ENCODE peak calls at places on chromosomes 3 and 15, in ten cellular contexts. O is fibroblast of mammary gland, K is heart right ventricle, T is cardiac muscle cell, D is RWPE1, H is foreskin fibroblast, F is CD14-positive monocyte, L is hepatocyte, Y is AG04450, G is neural progenitor cell. R is an unnamed sample.

GRCh38 chr15:56537881-56538280 is 72.9 kb upstream of the MNS1 start:
- DNase-seq in L (no peak), O (peak), T (peak), G (no peak), Y (no peak), D (no peak), F (no peak), H (no peak), K (no peak), R (peak)

GRCh38 chr3:70822777-70823176 is 510.3 kb upstream of the MDFIC2 start:
- DNase-seq in T (no peak), D (no peak), K (no peak), Y (no peak), F (no peak), O (no peak), H (no peak), G (no peak), L (no peak), R (no peak)

GRCh38 chr3:129558772-129559564 is 16.0 kb downstream of the H1-8 start:
- DNase-seq in O (peak), D (no peak), F (no peak), Y (peak), T (peak), G (no peak), K (no peak), L (peak), H (peak), R (no peak)

GRCh38 chr3:143037867-143038266 is 36.5 kb downstream of the U2SURP start:
- DNase-seq in D (no peak), O (peak), L (no peak), F (no peak), T (no peak), K (no peak), G (no peak), Y (no peak), H (no peak), R (no peak)

GRCh38 chr15:101010781-101011180 is 91.6 kb downstream of the LRRK1 start:
- DNase-seq in T (no peak), D (no peak), H (no peak), L (no peak), K (no peak), G (no peak), O (no peak), Y (no peak), F (no peak), R (no peak)

GRCh38 chr15:59190291-59190690 is 16.4 kb upstream of the LDHAL6B start:
- DNase-seq in T (no peak), K (no peak), Y (no peak), F (no peak), G (no peak), O (no peak), D (no peak), L (no peak), H (no peak), R (no peak)

GRCh38 chr3:190017575-190018288 is 103.0 kb downstream of the P3H2 start:
- DNase-seq in T (peak), K (no peak), O (peak), G (peak), F (no peak), Y (peak), L (peak), D (peak), H (peak), R (no peak)

GRCh38 chr3:197564097-197564843 is 8.5 kb upstream of the BDH1 start:
- DNase-seq in T (no peak), F (no peak), G (peak), K (no peak), H (no peak), O (peak), L (no peak), D (no peak), Y (no peak), R (no peak)

GRCh38 chr3:72692959-72693518 is 155.2 kb downstream of the SHQ1 start:
- DNase-seq in Y (no peak), T (no peak), K (no peak), L (peak), F (no peak), H (no peak), O (no peak), G (peak), D (no peak), R (no peak)

GRCh38 chr3:118932822-118933558 is 101.7 kb downstream of the IGSF11 start:
- DNase-seq in D (no peak), O (peak), T (no peak), G (no peak), H (no peak), L (no peak), K (peak), Y (no peak), F (no peak), R (no peak)

GRCh38 chr15:85707519-85708338 is 87.0 kb downstream of the KLHL25 start:
- DNase-seq in T (peak), Y (no peak), O (peak), D (no peak), L (peak), K (no peak), G (no peak), F (no peak), H (peak), R (no peak)

GRCh38 chr3:61928020-61928419 is 366.6 kb downstream of the PTPRG start:
- DNase-seq in G (no peak), T (peak), F (no peak), L (no peak), Y (no peak), D (no peak), K (no peak), O (peak), H (peak), R (no peak)

GRCh38 chr3:126478581-126479310 is 3.1 kb upstream of the ZXDC start:
- DNase-seq in Y (no peak), H (no peak), L (no peak), G (no peak), O (no peak), K (no peak), F (no peak), D (no peak), T (no peak), R (no peak)

GRCh38 chr3:71578045-71578730 is 5.3 kb downstream of the FOXP1 start:
- DNase-seq in Y (no peak), G (no peak), H (peak), F (no peak), D (no peak), O (no peak), L (no peak), T (no peak), K (no peak), R (no peak)

GRCh38 chr3:10026084-10026890 is at the start of gene FANCD2:
- DNase-seq in O (peak), Y (peak), D (peak), K (peak), H (peak), F (peak), T (peak), L (peak), G (peak), R (peak)

GRCh38 chr3:127628788-127629456 is at the start of gene PODXL2:
- DNase-seq in F (no peak), K (peak), D (peak), T (peak), L (peak), Y (no peak), G (peak), O (peak), H (peak), R (peak)

GRCh38 chr3:157718835-157719234 is 215.6 kb upstream of the VEPH1 start:
- DNase-seq in O (no peak), F (no peak), H (no peak), G (no peak), L (peak), T (no peak), Y (no peak), D (no peak), K (no peak), R (no peak)

GRCh38 chr3:58167431-58168351 is 43.1 kb downstream of the DNASE1L3 start:
- DNase-seq in H (peak), Y (peak), T (peak), D (peak), O (peak), L (peak), G (peak), F (no peak), K (peak), R (peak)

GRCh38 chr15:100116416-100117190 is 225.2 kb downstream of the ADAMTS17 start:
- DNase-seq in K (peak), L (no peak), G (no peak), F (no peak), D (no peak), H (no peak), Y (no peak), T (peak), O (peak), R (no peak)

GRCh38 chr3:190968616-190969015 is 106.1 kb upstream of the GMNC start:
- DNase-seq in G (no peak), O (no peak), L (no peak), H (no peak), F (no peak), Y (no peak), T (no peak), D (no peak), K (no peak), R (no peak)

GRCh38 chr3:127831723-127832172 is 9.4 kb upstream of the MGLL start:
- DNase-seq in T (peak), Y (no peak), H (peak), D (no peak), K (peak), G (peak), O (peak), L (no peak), F (peak), R (no peak)

GRCh38 chr3:32009957-32010356 is 28.4 kb downstream of the ZNF860 start:
- DNase-seq in O (no peak), D (no peak), G (no peak), F (no peak), Y (no peak), K (no peak), T (no peak), H (no peak), L (no peak), R (no peak)

GRCh38 chr3:99413504-99413903 is 224.9 kb upstream of the COL8A1 start:
- DNase-seq in G (no peak), H (peak), F (no peak), D (peak), O (peak), L (no peak), K (no peak), T (peak), Y (peak), R (no peak)

GRCh38 chr15:48388017-48388936 is 57.0 kb downstream of the DUT start:
- DNase-seq in L (peak), K (no peak), D (no peak), G (no peak), T (no peak), Y (no peak), O (peak), F (no peak), H (peak), R (no peak)

GRCh38 chr3:160413613-160414248 is 14.3 kb downstream of the SMC4 start:
- DNase-seq in O (peak), L (peak), Y (peak), G (peak), K (peak), T (peak), H (peak), F (peak), D (peak), R (peak)

GRCh38 chr15:66862111-66862815 is 160.2 kb downstream of the SMAD6 start:
- DNase-seq in Y (no peak), F (no peak), T (no peak), O (peak), H (peak), L (no peak), K (no peak), G (no peak), D (peak), R (no peak)

GRCh38 chr15:101209285-101209821 is 42.5 kb downstream of the CHSY1 start:
- DNase-seq in Y (no peak), G (no peak), T (no peak), D (no peak), O (no peak), K (no peak), F (no peak), H (no peak), L (no peak), R (no peak)

GRCh38 chr15:44394062-44394461 is 33.4 kb upstream of the CTDSPL2 start:
- DNase-seq in G (no peak), K (no peak), Y (no peak), D (no peak), H (no peak), L (no peak), T (peak), F (no peak), O (no peak), R (no peak)

GRCh38 chr3:124774305-124774673 is 44.0 kb downstream of the UMPS start:
- DNase-seq in Y (peak), F (no peak), T (peak), O (peak), K (peak), L (peak), H (peak), D (peak), G (peak), R (no peak)

GRCh38 chr15:39434126-39434525 is 146.8 kb upstream of the THBS1 start:
- DNase-seq in F (no peak), K (no peak), O (no peak), H (no peak), G (no peak), D (no peak), L (no peak), T (no peak), Y (no peak), R (no peak)

GRCh38 chr3:13671536-13672233 is 122.8 kb downstream of the FBLN2 start:
- DNase-seq in H (no peak), O (no peak), G (no peak), K (no peak), T (no peak), D (no peak), Y (no peak), F (no peak), L (no peak), R (no peak)

GRCh38 chr3:183375787-183376186 is 52.6 kb downstream of the MCF2L2 start:
- DNase-seq in O (no peak), T (no peak), Y (no peak), K (no peak), L (no peak), F (peak), H (no peak), D (no peak), G (no peak), R (peak)

GRCh38 chr3:77084511-77084910 is 44.6 kb downstream of the ROBO2 start:
- DNase-seq in L (no peak), G (no peak), D (no peak), T (no peak), H (no peak), K (no peak), Y (no peak), F (no peak), O (no peak), R (no peak)

GRCh38 chr3:69867941-69868505 is 128.8 kb downstream of the MITF start:
- DNase-seq in G (no peak), T (no peak), Y (no peak), F (no peak), H (peak), L (no peak), O (no peak), D (no peak), K (no peak), R (no peak)

GRCh38 chr3:70248856-70249255 is 63.6 kb downstream of the MDFIC2 start:
- DNase-seq in T (no peak), Y (no peak), H (no peak), O (no peak), L (no peak), D (no peak), G (no peak), K (no peak), F (no peak), R (no peak)

DNA sequence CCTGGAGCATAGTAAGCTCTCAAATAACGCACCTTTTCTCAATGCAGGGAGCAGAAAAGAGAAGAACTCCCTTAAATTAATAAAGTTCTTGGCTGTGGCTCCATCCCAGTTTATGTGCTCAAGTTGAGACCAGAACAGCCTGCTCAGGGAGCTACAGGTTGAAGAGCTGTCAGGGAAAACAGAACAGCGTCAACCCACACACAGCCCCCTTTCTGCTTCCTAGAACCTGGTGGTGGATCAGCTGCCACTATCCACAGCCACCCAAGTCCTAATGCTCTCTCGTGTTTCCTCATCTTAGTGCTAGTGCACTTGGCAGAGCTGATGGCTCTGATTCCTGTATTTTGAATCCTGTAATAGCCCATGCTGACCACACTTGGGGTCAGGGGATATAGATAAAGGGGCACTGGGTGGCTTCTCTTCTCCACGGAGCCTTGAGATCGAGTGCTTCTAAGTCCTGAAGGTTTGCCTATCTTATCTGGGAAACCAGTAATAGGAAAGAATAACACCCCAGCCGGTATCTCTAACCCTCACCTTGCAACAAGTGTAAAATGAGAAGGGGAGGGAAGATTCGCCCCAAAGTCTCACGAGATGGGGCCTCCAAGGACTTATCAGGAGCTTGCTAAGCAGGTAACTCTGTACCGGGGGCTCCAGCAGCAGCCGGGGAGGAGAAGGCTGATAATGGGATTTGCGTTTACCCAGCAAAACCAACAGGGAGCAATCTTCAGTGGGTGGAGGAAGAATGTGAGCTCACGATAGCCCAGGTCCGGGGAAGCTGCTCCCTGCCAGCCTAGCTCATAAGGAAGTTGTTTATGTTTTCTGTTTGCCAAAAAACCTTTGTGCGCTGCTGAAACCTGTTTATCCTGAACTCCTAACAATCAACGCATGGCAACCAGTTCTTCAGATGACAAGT is 136.2 kb upstream of the ICE2 start:
- DNase-seq in O (no peak), D (no peak), K (no peak), T (no peak), G (peak), L (peak), F (no peak), H (no peak), Y (no peak), R (no peak)
- TF ChIP-seq CTCF in O (no peak), D (no peak), K (no peak), T (no peak), G (no peak), L (no peak), F (no peak), H (no peak), Y (no peak), R (no peak)

GRCh38 chr3:43879166-43879565 is 188.4 kb downstream of the ABHD5 start:
- DNase-seq in K (no peak), H (peak), O (peak), D (no peak), Y (no peak), F (no peak), L (peak), T (no peak), G (peak), R (peak)
- TF ChIP-seq CTCF in K (no peak), H (peak), O (peak), D (no peak), Y (peak), F (no peak), L (peak), T (peak), G (peak), R (peak)

GRCh38 chr3:107367353-107367752 is 9.9 kb upstream of the CCDC54 start:
- DNase-seq in K (no peak), F (no peak), H (peak), T (peak), Y (peak), D (peak), L (no peak), O (peak), G (no peak), R (no peak)
- TF ChIP-seq CTCF in K (no peak), F (no peak), H (no peak), T (no peak), Y (no peak), D (no peak), L (no peak), O (no peak), G (no peak), R (no peak)

DNA sequence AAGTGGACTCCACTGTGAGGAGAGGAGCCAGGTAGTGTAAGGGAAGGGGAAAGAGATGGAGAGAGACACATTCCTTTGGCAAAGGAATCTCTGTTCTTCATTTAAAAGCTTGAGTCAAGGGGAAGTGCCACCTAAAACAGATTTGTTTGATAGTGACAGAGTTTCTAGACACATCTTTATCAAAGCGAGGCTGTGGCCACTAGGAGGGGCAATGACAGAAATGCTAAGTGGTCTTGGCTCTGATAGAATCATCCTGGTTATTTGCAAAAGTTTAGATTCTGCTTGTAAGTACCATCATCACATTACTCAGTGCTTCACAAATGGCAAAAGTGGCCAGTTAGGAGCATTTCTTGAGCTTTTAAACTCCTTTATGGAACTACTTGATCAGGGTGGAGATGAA is 261.4 kb downstream of the CNTN3 start:
- DNase-seq in H (no peak), F (no peak), K (no peak), L (no peak), Y (no peak), O (peak), G (peak), T (no peak), D (no peak), R (no peak)
- TF ChIP-seq CTCF in H (no peak), F (no peak), K (no peak), L (no peak), Y (peak), O (peak), G (peak), T (no peak), D (no peak), R (no peak)

GRCh38 chr3:16589120-16589519 is 16.1 kb downstream of the DAZL start:
- DNase-seq in F (no peak), H (no peak), G (no peak), D (no peak), K (no peak), T (no peak), O (no peak), L (no peak), Y (no peak), R (no peak)

GRCh38 chr3:16589867-16590624 is 15.2 kb downstream of the DAZL start:
- DNase-seq in T (no peak), F (no peak), L (no peak), G (no peak), K (no peak), H (no peak), D (no peak), O (no peak), Y (no peak), R (peak)

GRCh38 chr3:16587703-16588070 is 17.5 kb downstream of the DAZL start:
- DNase-seq in Y (no peak), D (no peak), O (peak), G (no peak), F (no peak), K (no peak), L (no peak), T (peak), H (no peak), R (no peak)

GRCh38 chr3:16583551-16583950 is 21.7 kb downstream of the DAZL start:
- DNase-seq in T (peak), K (no peak), H (no peak), Y (no peak), G (no peak), L (no peak), D (no peak), F (no peak), O (no peak), R (no peak)

GRCh38 chr3:16587047-16587702 is 18.0 kb downstream of the DAZL start:
- DNase-seq in F (no peak), D (no peak), Y (no peak), L (no peak), O (no peak), G (peak), K (no peak), H (no peak), T (no peak), R (no peak)
- TF ChIP-seq CTCF in F (no peak), D (no peak), Y (no peak), L (no peak), O (no peak), G (peak), K (no peak), H (no peak), T (no peak), R (no peak)

GRCh38 chr3:54951405-54951804 is 23.5 kb upstream of the LRTM1 start:
- DNase-seq in H (peak), T (peak), K (peak), O (peak), G (peak), F (peak), Y (peak), D (peak), L (peak), R (no peak)
- TF ChIP-seq CTCF in H (peak), T (peak), K (peak), O (peak), G (peak), F (peak), Y (peak), D (peak), L (peak), R (no peak)

GRCh38 chr15:78810377-78811123 is 714 bp downstream of the ADAMTS7 start:
- DNase-seq in G (peak), K (peak), L (peak), Y (no peak), D (peak), O (peak), T (peak), F (no peak), H (peak), R (peak)
- TF ChIP-seq CTCF in G (no peak), K (no peak), L (peak), Y (no peak), D (no peak), O (no peak), T (no peak), F (no peak), H (no peak), R (no peak)

DNA sequence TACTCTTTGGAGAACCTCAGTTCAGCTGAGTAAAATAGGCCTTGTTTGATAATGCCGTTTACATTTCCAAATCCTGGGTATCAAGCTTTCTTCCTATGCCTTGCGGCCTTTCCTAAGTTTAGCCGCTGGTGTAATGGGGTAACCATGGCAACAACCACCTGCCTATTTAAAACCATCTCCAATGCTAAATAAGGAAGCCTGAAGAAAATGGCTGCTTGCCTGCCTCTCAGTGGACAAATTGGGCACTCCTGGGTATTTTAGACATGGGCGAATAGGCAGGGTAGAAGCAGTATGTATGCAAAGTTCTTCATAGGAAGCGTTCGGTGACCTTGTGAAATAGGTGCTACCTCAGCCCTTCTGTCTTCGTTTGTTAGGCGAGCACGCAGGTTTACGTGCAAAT is 122.7 kb downstream of the DGKG start:
- DNase-seq in K (no peak), G (peak), H (no peak), Y (no peak), O (no peak), T (no peak), D (no peak), F (no peak), L (no peak), R (no peak)
- TF ChIP-seq CTCF in K (peak), G (peak), H (no peak), Y (no peak), O (no peak), T (no peak), D (no peak), F (no peak), L (no peak), R (no peak)

R was measured in GM10248.